ENCODE peak calls at places on chromosome 18, in four cellular contexts. B is heart left ventricle, N is epithelial cell of proximal tubule, X is AG09319. M is an unnamed sample.

GRCh38 chr18:52130621-52131020 is 209.4 kb upstream of the DCC start:
- DNase-seq in B (no peak), N (no peak), X (no peak), M (no peak)

GRCh38 chr18:34806527-34806926 is 96.4 kb downstream of the DTNA start:
- DNase-seq in B (no peak), N (no peak), X (no peak), M (no peak)

GRCh38 chr18:65955747-65956146 is 204.9 kb downstream of the CDH7 start:
- DNase-seq in B (no peak), N (no peak), X (no peak), M (no peak)

GRCh38 chr18:79664525-79665125 is 15.0 kb upstream of the CTDP1 start:
- DNase-seq in B (no peak), N (peak; percentile 68), X (no peak), M (no peak)

GRCh38 chr18:37481491-37481890 is 84.1 kb downstream of the CELF4 start:
- DNase-seq in B (no peak), N (peak; percentile 67), X (no peak), M (no peak)

GRCh38 chr18:78685250-78685979 is 294.2 kb upstream of the SALL3 start:
- DNase-seq in B (no peak), N (no peak), X (no peak), M (no peak)

GRCh38 chr18:75044791-75045190 is 164.1 kb downstream of the PTGR3 start:
- DNase-seq in B (no peak), N (no peak), X (no peak), M (no peak)

GRCh38 chr18:46484971-46485370 is 172.0 kb downstream of the LOXHD1 start:
- DNase-seq in B (no peak), N (no peak), X (no peak), M (peak; percentile 25)

GRCh38 chr18:9335255-9336045 is 877 bp downstream of the TWSG1 start:
- DNase-seq in B (no peak), N (no peak), X (no peak), M (no peak)

GRCh38 chr18:66495844-66496243 is 108.0 kb downstream of the CDH19 start:
- DNase-seq in B (peak; percentile 37), N (no peak), X (no peak), M (peak; percentile 81)

GRCh38 chr18:50956116-50956515 is 11.7 kb upstream of the ELAC1 start:
- DNase-seq in B (no peak), N (no peak), X (no peak), M (no peak)

GRCh38 chr18:35605686-35606417 is 24.3 kb downstream of the GALNT1 start:
- DNase-seq in B (no peak), N (no peak), X (no peak), M (no peak)

GRCh38 chr18:13361422-13361821 is 142.9 kb downstream of the LDLRAD4 start:
- DNase-seq in B (no peak), N (no peak), X (no peak), M (no peak)

GRCh38 chr18:53478155-53478554 is 746.3 kb downstream of the MBD2 start:
- DNase-seq in B (no peak), N (no peak), X (no peak), M (no peak)

GRCh38 chr18:32093106-32093511 is 1.4 kb downstream of the RNF138 start:
- DNase-seq in B (peak; percentile 54), N (no peak), X (peak; percentile 22), M (peak; percentile 68)

GRCh38 chr18:24176727-24177416 is 38.0 kb downstream of the CABYR start:
- DNase-seq in B (peak; percentile 70), N (no peak), X (peak; percentile 4), M (peak; percentile 72)
- TF ChIP-seq CTCF in B (peak; percentile 81), N (peak; percentile 96), X (peak; percentile 81), M (peak; percentile 68)

GRCh38 chr18:76927216-76927725 is 104.9 kb downstream of the ZNF236 start:
- DNase-seq in B (no peak), N (no peak), X (no peak), M (no peak)

GRCh38 chr18:76922107-76922506 is 99.8 kb downstream of the ZNF236 start:
- DNase-seq in B (no peak), N (no peak), X (no peak), M (peak; percentile 49)

GRCh38 chr18:76920974-76921373 is 98.6 kb downstream of the ZNF236 start:
- DNase-seq in B (no peak), N (no peak), X (no peak), M (no peak)

GRCh38 chr18:76928179-76928868 is 106.0 kb downstream of the ZNF236 start:
- DNase-seq in B (no peak), N (no peak), X (no peak), M (no peak)

GRCh38 chr18:76923485-76924085 is 101.2 kb downstream of the ZNF236 start:
- DNase-seq in B (no peak), N (no peak), X (no peak), M (peak; percentile 47)
- TF ChIP-seq CTCF in B (peak; percentile 33), N (peak; percentile 69), X (peak; percentile 40), M (peak; percentile 56)

DNA sequence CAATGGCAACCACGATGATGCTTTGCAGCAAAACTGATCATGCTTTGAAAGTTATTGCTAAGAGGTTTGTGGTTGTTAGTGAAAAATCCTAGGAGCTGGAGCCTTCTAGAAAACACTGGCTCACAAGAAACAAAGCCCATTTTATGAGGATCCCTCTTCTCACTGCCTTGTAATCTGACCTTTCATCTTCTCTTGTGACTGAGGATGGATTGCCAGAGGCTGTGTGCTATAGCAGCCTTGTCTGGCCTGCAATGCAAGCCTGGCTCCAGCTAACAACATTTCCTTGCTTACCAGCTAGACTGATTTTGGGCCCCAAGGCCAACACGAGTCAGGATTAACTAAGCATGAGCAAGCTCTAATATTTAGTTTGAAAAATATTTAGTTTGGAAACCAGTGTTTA is 13.1 kb downstream of the PIEZO2 start:
- DNase-seq in B (no peak), N (no peak), X (no peak), M (no peak)
- TF ChIP-seq CTCF in B (no peak), N (no peak), X (no peak), M (no peak)

DNA sequence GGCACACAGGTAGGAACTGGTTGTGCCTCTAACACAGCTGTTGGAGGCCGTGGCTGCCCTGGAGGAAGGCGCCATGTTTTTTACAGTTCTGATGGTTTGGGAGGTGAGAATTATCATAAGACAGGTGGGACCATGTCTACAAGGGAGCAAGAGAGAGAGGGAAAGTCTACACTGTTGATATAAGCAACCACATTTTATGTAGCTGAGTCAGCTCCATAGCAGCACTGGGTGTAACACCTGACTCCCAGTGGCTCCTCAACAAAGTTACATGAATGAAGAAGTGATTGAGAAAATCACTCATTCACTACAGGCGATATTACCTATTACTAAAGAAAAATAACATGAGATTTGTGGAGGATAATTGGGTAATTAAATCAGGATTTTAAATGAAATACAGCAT is 41.3 kb upstream of the ACAA2 start:
- DNase-seq in B (no peak), N (no peak), X (no peak), M (no peak)
- TF ChIP-seq CTCF in B (no peak), N (no peak), X (no peak), M (no peak)

GRCh38 chr18:22250591-22250996 is 81.2 kb downstream of the GATA6 start:
- DNase-seq in B (peak; percentile 33), N (peak; percentile 54), X (no peak), M (no peak)
- TF ChIP-seq CTCF in B (no peak), N (no peak), X (no peak), M (no peak)

GRCh38 chr18:7931763-7932162 is 364.6 kb downstream of the PTPRM start:
- DNase-seq in B (no peak), N (no peak), X (no peak), M (no peak)
- TF ChIP-seq CTCF in B (no peak), N (no peak), X (no peak), M (no peak)

GRCh38 chr18:41745166-41746049 is 209.6 kb upstream of the PIK3C3 start:
- DNase-seq in B (peak; percentile 25), N (no peak), X (no peak), M (peak; percentile 72)
- TF ChIP-seq CTCF in B (peak; percentile 56), N (peak; percentile 89), X (no peak), M (peak; percentile 80)

GRCh38 chr18:49886891-49887764 is 73.8 kb upstream of the ACAA2 start:
- DNase-seq in B (no peak), N (no peak), X (no peak), M (no peak)
- TF ChIP-seq CTCF in B (no peak), N (peak; percentile 26), X (no peak), M (no peak)